ENCODE peak calls at places on chromosomes 13 and 19, in four cellular contexts. One of them, this sample, is unnamed.

GRCh38 chr13:25927363-25927762 is 124.5 kb downstream of the SHISA2 start:
- DNase-seq in uterus: no peak
- DNase-seq in esophagus squamous epithelium: no peak
- DNase-seq in HCT116: no peak
- DNase-seq in this sample: no peak

GRCh38 chr13:66506031-66506777 is 723.9 kb downstream of the PCDH9 start:
- DNase-seq in uterus: no peak
- DNase-seq in esophagus squamous epithelium: no peak
- DNase-seq in HCT116: no peak
- DNase-seq in this sample: no peak

GRCh38 chr19:35266904-35267817 is 1.6 kb upstream of the USF2 start:
- DNase-seq in uterus: peak; percentile 64
- DNase-seq in esophagus squamous epithelium: no peak
- DNase-seq in HCT116: no peak
- DNase-seq in this sample: peak; percentile 54

GRCh38 chr19:29010276-29010675 is 202.7 kb downstream of the UQCRFS1 start:
- DNase-seq in uterus: no peak
- DNase-seq in esophagus squamous epithelium: no peak
- DNase-seq in HCT116: no peak
- DNase-seq in this sample: no peak

GRCh38 chr13:59176775-59177174 is 987.0 kb downstream of the DIAPH3 start:
- DNase-seq in uterus: no peak
- DNase-seq in esophagus squamous epithelium: no peak
- DNase-seq in HCT116: no peak
- DNase-seq in this sample: no peak

GRCh38 chr13:59012731-59013130 is 1151.0 kb downstream of the DIAPH3 start:
- DNase-seq in uterus: no peak
- DNase-seq in esophagus squamous epithelium: no peak
- DNase-seq in HCT116: no peak
- DNase-seq in this sample: no peak

GRCh38 chr19:44277331-44277730 is 17.6 kb downstream of the ZNF233 start:
- DNase-seq in uterus: no peak
- DNase-seq in esophagus squamous epithelium: no peak
- DNase-seq in HCT116: no peak
- DNase-seq in this sample: no peak

GRCh38 chr19:48746738-48747575 is at the start of gene IZUMO1:
- DNase-seq in uterus: peak; percentile 74
- DNase-seq in esophagus squamous epithelium: no peak
- DNase-seq in HCT116: peak; percentile 59
- DNase-seq in this sample: peak; percentile 68

GRCh38 chr19:44808463-44809371 is at the start of gene BCAM:
- DNase-seq in uterus: peak; percentile 82
- DNase-seq in esophagus squamous epithelium: no peak
- DNase-seq in HCT116: no peak
- DNase-seq in this sample: peak; percentile 35

GRCh38 chr19:33125929-33126388 is 6.0 kb upstream of the WDR88 start:
- DNase-seq in uterus: peak; percentile 36
- DNase-seq in esophagus squamous epithelium: no peak
- DNase-seq in HCT116: peak; percentile 28
- DNase-seq in this sample: peak; percentile 16

GRCh38 chr13:77377016-77377415 is 50.1 kb upstream of the MYCBP2 start:
- DNase-seq in uterus: no peak
- DNase-seq in esophagus squamous epithelium: no peak
- DNase-seq in HCT116: no peak
- DNase-seq in this sample: no peak
- H3K4me1 ChIP-seq in uterus: no peaks in the 10 kb centered on the region
- H3K4me1 ChIP-seq in esophagus squamous epithelium: peaks cover 4% of the 10 kb centered on the region
- H3K4me1 ChIP-seq in HCT116: no peaks in the 10 kb centered on the region
- H3K4me1 ChIP-seq in this sample: no peaks in the 10 kb centered on the region

DNA sequence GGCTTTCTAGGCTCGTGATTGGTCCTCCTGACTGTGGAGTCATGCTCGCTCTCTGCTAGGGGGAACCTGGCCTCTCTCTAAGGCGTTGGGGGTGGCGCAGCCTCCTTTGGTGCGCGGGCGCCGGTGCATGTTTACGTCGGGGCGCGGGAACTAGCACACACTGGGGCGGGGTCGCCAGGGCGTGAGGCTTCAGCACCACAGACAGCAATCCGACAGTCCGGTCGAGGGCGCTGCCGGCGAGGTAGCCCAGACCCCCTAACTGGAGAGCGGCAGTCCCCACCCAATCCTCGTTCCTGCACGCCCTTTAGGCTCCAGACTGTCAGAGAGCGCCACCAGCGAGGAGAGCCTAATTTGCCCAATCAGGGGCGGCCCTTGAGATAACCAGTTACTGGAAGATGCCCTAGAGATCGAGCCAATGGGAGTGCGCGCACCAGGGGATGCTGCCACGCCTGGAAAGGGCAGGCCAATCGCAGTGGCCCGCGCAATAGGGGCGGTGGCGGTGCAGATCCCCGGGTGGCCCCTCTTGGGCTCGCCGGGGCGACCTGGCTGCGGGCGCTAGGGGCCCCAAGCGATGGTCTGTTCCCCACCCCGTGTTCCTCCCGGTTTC is 1.0 kb upstream of the ELAVL3 start:
- DNase-seq in uterus: peak; percentile 45
- DNase-seq in esophagus squamous epithelium: no peak
- DNase-seq in HCT116: no peak
- DNase-seq in this sample: peak; percentile 36
- TF ChIP-seq POLR2A in uterus: no peak
- TF ChIP-seq POLR2A in esophagus squamous epithelium: no peak
- TF ChIP-seq POLR2A in HCT116: no peak
- TF ChIP-seq POLR2A in this sample: peak; percentile 6

DNA sequence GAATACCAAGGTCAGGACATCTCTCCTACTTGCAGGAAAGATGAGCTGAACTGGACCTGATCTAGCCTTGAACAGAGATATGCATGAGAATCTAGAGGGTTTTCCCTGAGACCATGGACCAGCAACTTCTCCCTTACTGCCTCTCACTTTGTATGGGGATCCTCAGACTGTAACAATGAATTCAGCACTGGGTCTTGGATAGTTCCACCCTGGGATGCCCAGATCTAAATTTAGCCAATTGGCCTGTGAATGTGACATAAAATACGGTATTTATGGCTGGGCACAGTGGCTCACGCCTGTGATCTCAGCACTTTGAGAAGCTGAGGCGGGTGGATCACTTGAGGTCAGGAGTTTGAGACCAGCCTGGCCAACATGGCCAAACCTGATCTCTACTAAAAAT is 15.3 kb upstream of the LILRA2 start:
- DNase-seq in uterus: no peak
- DNase-seq in esophagus squamous epithelium: no peak
- DNase-seq in HCT116: no peak
- DNase-seq in this sample: no peak
- H3K4me1 ChIP-seq in uterus: no peaks in the 10 kb centered on the region
- H3K4me1 ChIP-seq in esophagus squamous epithelium: no peaks in the 10 kb centered on the region
- H3K4me1 ChIP-seq in HCT116: no peaks in the 10 kb centered on the region
- H3K4me1 ChIP-seq in this sample: no peaks in the 10 kb centered on the region

DNA sequence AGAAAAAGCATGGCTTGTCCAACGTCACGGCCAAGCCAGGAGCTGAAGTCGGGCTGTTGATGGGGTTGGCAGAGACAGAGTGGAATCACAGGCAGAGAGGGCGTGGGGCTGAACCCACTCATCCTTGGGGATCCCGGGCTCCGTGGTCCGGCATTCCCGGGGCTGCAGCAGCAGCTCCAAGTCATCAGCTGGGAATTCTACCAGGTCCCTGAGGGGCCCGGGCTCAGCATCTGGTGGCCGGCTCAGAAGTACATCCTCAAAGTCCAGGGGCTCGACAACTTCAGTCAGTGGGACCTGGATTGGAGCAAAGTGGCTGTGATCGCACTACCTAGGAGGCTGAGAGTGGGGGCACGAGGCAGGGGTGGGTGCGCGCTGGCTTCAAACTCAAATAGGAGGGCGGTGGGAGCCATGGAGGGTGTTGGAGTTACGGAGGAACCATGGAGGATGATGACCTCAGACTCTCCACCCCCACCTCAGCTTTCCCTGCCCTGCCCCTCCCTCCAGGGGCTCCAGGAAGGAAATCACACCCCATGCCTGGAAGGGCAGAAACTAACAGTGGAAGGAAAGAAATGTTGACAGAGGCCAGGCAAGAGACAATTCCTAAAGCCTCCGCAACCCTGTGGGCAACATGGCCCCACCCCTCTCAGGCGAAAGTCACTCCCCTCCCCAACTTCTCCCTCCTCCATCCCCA is 9.5 kb downstream of the DOCK6 start:
- DNase-seq in uterus: no peak
- DNase-seq in esophagus squamous epithelium: no peak
- DNase-seq in HCT116: no peak
- DNase-seq in this sample: no peak
- TF ChIP-seq POLR2A in uterus: no peak
- TF ChIP-seq POLR2A in esophagus squamous epithelium: no peak
- TF ChIP-seq POLR2A in HCT116: no peak
- TF ChIP-seq POLR2A in this sample: no peak

This sample was measured in gastrocnemius medialis.